ENCODE peak calls at places on chromosomes 2 and 18, in ten cellular contexts. T is heart left ventricle; W is astrocyte of the spinal cord; O is fibroblast of the conjunctiva; Y is head of caudate nucleus; H is HTR-8/SVneo; I is choroid plexus epithelial cell; E is HCT116; L is midbrain; V is activated effector memory CD4-positive, alpha-beta T cell treated with Interleukin-2 at 50 U/mL for 16 hours. S is an unnamed sample.

GRCh38 chr2:42100696-42101585 is 53.1 kb downstream of the PKDCC start:
- DNase-seq in T (peak; percentile 80), W (peak; percentile 86), O (no peak), Y (no peak), H (no peak), I (peak; percentile 90), E (no peak), L (no peak), V (peak; percentile 56), S (no peak)

GRCh38 chr2:127149384-127149783 is 42.4 kb upstream of the BIN1 start:
- DNase-seq in T (no peak), W (peak; percentile 94), O (peak; percentile 59), Y (no peak), H (peak; percentile 53), I (peak; percentile 93), E (no peak), L (no peak), V (no peak), S (no peak)

GRCh38 chr2:42203792-42204191 is 34.6 kb downstream of the EML4 start:
- DNase-seq in T (no peak), W (no peak), O (no peak), Y (no peak), H (no peak), I (no peak), E (no peak), L (no peak), V (no peak), S (no peak)

GRCh38 chr18:55552498-55553189 is 35.3 kb downstream of the TCF4 start:
- DNase-seq in T (no peak), W (peak; percentile 86), O (no peak), Y (no peak), H (no peak), I (no peak), E (no peak), L (no peak), V (no peak), S (no peak)

GRCh38 chr2:98777076-98777475 is 46.1 kb upstream of the MGAT4A start:
- DNase-seq in T (no peak), W (no peak), O (no peak), Y (no peak), H (no peak), I (no peak), E (no peak), L (no peak), V (no peak), S (no peak)

GRCh38 chr2:100269889-100270288 is 52.4 kb downstream of the LONRF2 start:
- DNase-seq in T (no peak), W (no peak), O (no peak), Y (no peak), H (no peak), I (no peak), E (no peak), L (no peak), V (no peak), S (no peak)

GRCh38 chr2:228602277-228602676 is 420.8 kb upstream of the SPHKAP start:
- DNase-seq in T (no peak), W (no peak), O (no peak), Y (no peak), H (no peak), I (no peak), E (no peak), L (no peak), V (no peak), S (no peak)

GRCh38 chr2:47735912-47736311 is 47.0 kb upstream of the MSH6 start:
- DNase-seq in T (no peak), W (no peak), O (no peak), Y (no peak), H (no peak), I (no peak), E (no peak), L (no peak), V (no peak), S (no peak)

GRCh38 chr18:72544092-72544886 is at the start of gene CBLN2:
- DNase-seq in T (peak; percentile 22), W (peak; percentile 76), O (peak; percentile 33), Y (peak; percentile 57), H (peak; percentile 41), I (peak; percentile 80), E (no peak), L (peak; percentile 81), V (no peak), S (peak; percentile 79)

GRCh38 chr2:88760819-88761598 is 69.5 kb downstream of the RPIA start:
- DNase-seq in T (no peak), W (no peak), O (no peak), Y (no peak), H (no peak), I (no peak), E (no peak), L (no peak), V (no peak), S (no peak)

GRCh38 chr2:201775326-201775725 is 5.4 kb downstream of the ALS2 start:
- DNase-seq in T (no peak), W (no peak), O (no peak), Y (no peak), H (no peak), I (no peak), E (no peak), L (no peak), V (no peak), S (no peak)

GRCh38 chr2:240463866-240464481 is 28.5 kb downstream of the GPC1 start:
- DNase-seq in T (peak; percentile 20), W (no peak), O (no peak), Y (peak; percentile 7), H (no peak), I (no peak), E (no peak), L (no peak), V (no peak), S (no peak)

GRCh38 chr2:42905341-42906114 is 113.1 kb upstream of the HAAO start:
- DNase-seq in T (peak; percentile 57), W (peak; percentile 67), O (peak; percentile 62), Y (no peak), H (no peak), I (peak; percentile 86), E (no peak), L (no peak), V (no peak), S (no peak)

GRCh38 chr2:60337142-60337497 is 216.3 kb downstream of the BCL11A start:
- DNase-seq in T (peak; percentile 55), W (no peak), O (no peak), Y (no peak), H (no peak), I (no peak), E (no peak), L (no peak), V (no peak), S (no peak)

GRCh38 chr2:151097930-151098329 is 163.7 kb downstream of the RBM43 start:
- DNase-seq in T (no peak), W (peak; percentile 6), O (no peak), Y (no peak), H (no peak), I (no peak), E (no peak), L (no peak), V (no peak), S (no peak)

GRCh38 chr18:69674292-69674877 is 273.3 kb downstream of the CD226 start:
- DNase-seq in T (no peak), W (no peak), O (no peak), Y (no peak), H (no peak), I (peak; percentile 34), E (no peak), L (no peak), V (no peak), S (no peak)